ENCODE peak calls at places on chromosomes 12 and 14, in six cellular contexts. C is H9, K is IMR-90, X is mesendoderm, D is H1, R is neuronal stem cell. B is an unnamed sample.
A peak's percentile ranks its signal among the peaks of the same experiment; 100 is the strongest.

GRCh38 chr14:80536456-80536855 is 325.2 kb upstream of the DIO2 start:
- DNase-seq in C (no peak), K (peak; percentile 60), X (no peak), D (no peak), R (no peak), B (no peak)

GRCh38 chr12:2689879-2690278 is 104.9 kb upstream of the FKBP4 start:
- DNase-seq in C (peak; percentile 29), K (no peak), X (no peak), D (peak; percentile 39), R (no peak), B (no peak)

GRCh38 chr12:51520576-51521325 is 70.3 kb upstream of the SCN8A start:
- DNase-seq in C (peak; percentile 80), K (no peak), X (peak; percentile 47), D (peak; percentile 52), R (no peak), B (no peak)

GRCh38 chr12:111643428-111643826 is 42.3 kb downstream of the BRAP start:
- DNase-seq in C (no peak), K (peak; percentile 95), X (no peak), D (no peak), R (no peak), B (peak; percentile 75)

GRCh38 chr12:44885902-44886301 is 9.8 kb upstream of the NELL2 start:
- DNase-seq in C (no peak), K (no peak), X (no peak), D (no peak), R (no peak), B (no peak)

GRCh38 chr14:32977913-32978312 is 39.2 kb downstream of the NPAS3 start:
- DNase-seq in C (no peak), K (no peak), X (no peak), D (no peak), R (no peak), B (no peak)

GRCh38 chr12:28278499-28278898 is 88.2 kb downstream of the CCDC91 start:
- DNase-seq in C (no peak), K (no peak), X (no peak), D (no peak), R (no peak), B (no peak)

GRCh38 chr12:124902916-124903315 is 11.5 kb downstream of the UBC start:
- DNase-seq in C (no peak), K (no peak), X (no peak), D (no peak), R (no peak), B (no peak)

GRCh38 chr14:55129428-55130193 is 559 bp downstream of the LGALS3 start:
- DNase-seq in C (peak; percentile 65), K (peak; percentile 74), X (peak; percentile 60), D (peak; percentile 78), R (no peak), B (peak; percentile 88)

GRCh38 chr14:71586131-71586893 is 345.9 kb upstream of the RGS6 start:
- DNase-seq in C (no peak), K (peak; percentile 59), X (peak; percentile 25), D (no peak), R (peak; percentile 60), B (peak; percentile 40)

GRCh38 chr14:90903101-90903500 is 86.9 kb upstream of the TTC7B start:
- DNase-seq in C (no peak), K (peak; percentile 53), X (peak; percentile 70), D (no peak), R (peak; percentile 52), B (peak; percentile 65)

GRCh38 chr12:123382684-123383083 is 1.2 kb upstream of the KMT5A start:
- DNase-seq in C (no peak), K (no peak), X (no peak), D (no peak), R (no peak), B (no peak)
- H2BK120ac ChIP-seq in C (no peak overlapping the region), K (no peak overlapping the region), X (no peak overlapping the region), D (no peak overlapping the region), R (no peak overlapping the region), B (no peak overlapping the region)

GRCh38 chr12:77122236-77122635 is 56.9 kb upstream of the E2F7 start:
- DNase-seq in C (no peak), K (peak; percentile 97), X (no peak), D (no peak), R (no peak), B (peak; percentile 91)
- H3K9ac ChIP-seq in C (no peak overlapping the region), K (no peak overlapping the region), X (no peak overlapping the region), D (no peak overlapping the region), R (no peak overlapping the region), B (peak overlapping the region; percentile 87)

GRCh38 chr14:24390696-24391468 is 7.9 kb upstream of the NYNRIN start:
- DNase-seq in C (no peak), K (no peak), X (no peak), D (no peak), R (no peak), B (no peak)
- H4K8ac ChIP-seq in C (no peak overlapping the region), K (no peak overlapping the region), X (no peak overlapping the region), D (no peak overlapping the region), R (no peak overlapping the region), B (no peak overlapping the region)

GRCh38 chr14:92503756-92504491 is 9.7 kb upstream of the RIN3 start:
- DNase-seq in C (no peak), K (peak; percentile 70), X (peak; percentile 74), D (no peak), R (no peak), B (peak; percentile 83)

GRCh38 chr14:92505826-92506225 is 7.8 kb upstream of the RIN3 start:
- DNase-seq in C (no peak), K (no peak), X (no peak), D (no peak), R (no peak), B (no peak)

GRCh38 chr14:92502541-92503286 is 10.9 kb upstream of the RIN3 start:
- DNase-seq in C (no peak), K (no peak), X (no peak), D (no peak), R (no peak), B (no peak)

GRCh38 chr14:92507174-92507768 is 6.3 kb upstream of the RIN3 start:
- DNase-seq in C (no peak), K (no peak), X (no peak), D (no peak), R (no peak), B (no peak)

GRCh38 chr14:92506230-92506629 is 7.4 kb upstream of the RIN3 start:
- DNase-seq in C (no peak), K (no peak), X (no peak), D (no peak), R (no peak), B (no peak)
- H2BK120ac ChIP-seq in C (no peak overlapping the region), K (no peak overlapping the region), X (no peak overlapping the region), D (no peak overlapping the region), R (no peak overlapping the region), B (no peak overlapping the region)

GRCh38 chr14:98999901-99000300 is 272.1 kb downstream of the BCL11B start:
- DNase-seq in C (no peak), K (no peak), X (no peak), D (no peak), R (no peak), B (no peak)
- H3K9ac ChIP-seq in C (no peak overlapping the region), K (no peak overlapping the region), X (no peak overlapping the region), D (no peak overlapping the region), R (no peak overlapping the region), B (no peak overlapping the region)

DNA sequence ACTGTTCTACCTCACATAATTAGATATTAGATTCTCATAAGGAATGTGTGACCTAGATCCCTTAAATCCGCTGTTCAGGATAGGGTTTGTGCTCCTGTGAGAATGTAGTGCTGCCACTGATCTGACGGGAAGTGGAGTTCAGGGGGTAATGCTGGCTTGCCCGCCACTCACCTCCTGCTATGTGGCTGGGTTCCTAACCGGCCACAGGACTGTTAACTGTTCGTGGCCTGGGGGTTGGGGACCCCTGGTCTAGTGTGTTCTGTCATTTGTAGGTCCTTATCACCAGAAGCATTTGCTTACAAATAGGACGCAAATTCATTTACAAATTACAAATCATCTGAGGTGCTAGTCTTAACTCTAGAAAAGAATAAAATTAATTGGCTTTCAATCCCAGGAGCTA is 16.4 kb upstream of the TMEM30B start:
- DNase-seq in C (no peak), K (no peak), X (no peak), D (no peak), R (no peak), B (no peak)
- H4K8ac ChIP-seq in C (no peak overlapping the region), K (no peak overlapping the region), X (no peak overlapping the region), D (no peak overlapping the region), R (no peak overlapping the region), B (no peak overlapping the region)

GRCh38 chr14:75278422-75279152 is at the start of gene FOS:
- DNase-seq in C (peak; percentile 96), K (peak; percentile 96), X (peak; percentile 98), D (peak; percentile 91), R (peak; percentile 95), B (peak; percentile 98)
- H2BK120ac ChIP-seq in C (peak within 1 kb of the TSS; percentile 89), K (peak within 1 kb of the TSS; percentile 98), X (peak within 1 kb of the TSS; percentile 75), D (no peak within 1 kb of the TSS), R (peak within 1 kb of the TSS; percentile 82), B (peak within 1 kb of the TSS; percentile 98)